ENCODE peak calls at places on chromosomes 3 and 15, in five cellular contexts. U, P, R, O and Q are unnamed samples.

GRCh38 chr3:158847885-158848284 is 46.0 kb downstream of the MFSD1 start:
- DNase-seq in U (no peak), P (no peak), R (no peak), O (no peak), Q (no peak)

GRCh38 chr3:8964436-8965370 is 1.4 kb upstream of the RAD18 start:
- DNase-seq in U (no peak), P (no peak), R (peak; percentile 75), O (peak; percentile 75), Q (no peak)

GRCh38 chr3:117526485-117527079 is 817.0 kb downstream of the TUSC7 start:
- DNase-seq in U (peak; percentile 74), P (peak; percentile 71), R (peak; percentile 2), O (peak; percentile 30), Q (no peak)

GRCh38 chr3:28564211-28564610 is 215.6 kb upstream of the AZI2 start:
- DNase-seq in U (no peak), P (no peak), R (no peak), O (no peak), Q (no peak)

GRCh38 chr3:169354774-169355501 is 308.6 kb downstream of the MECOM start:
- DNase-seq in U (no peak), P (no peak), R (no peak), O (no peak), Q (no peak)

GRCh38 chr3:58391156-58391865 is 42.3 kb downstream of the PDHB start:
- DNase-seq in U (no peak), P (no peak), R (no peak), O (no peak), Q (no peak)

GRCh38 chr15:76840830-76841460 is 64.2 kb downstream of the SCAPER start:
- DNase-seq in U (no peak), P (no peak), R (peak; percentile 8), O (no peak), Q (no peak)

GRCh38 chr3:185680216-185680615 is 94.1 kb downstream of the SENP2 start:
- DNase-seq in U (no peak), P (no peak), R (no peak), O (no peak), Q (no peak)

GRCh38 chr3:156471431-156471830 is 83.5 kb downstream of the SSR3 start:
- DNase-seq in U (no peak), P (no peak), R (no peak), O (no peak), Q (no peak)

GRCh38 chr15:40289140-40289775 is 6.4 kb upstream of the ANKRD63 start:
- DNase-seq in U (no peak), P (no peak), R (no peak), O (peak; percentile 71), Q (no peak)

GRCh38 chr15:66619152-66619903 is 53.5 kb upstream of the LCTL start:
- DNase-seq in U (peak; percentile 89), P (peak; percentile 78), R (peak; percentile 49), O (peak; percentile 84), Q (peak; percentile 88)

GRCh38 chr3:173403376-173403775 is 5.8 kb downstream of the NLGN1 start:
- DNase-seq in U (no peak), P (no peak), R (no peak), O (no peak), Q (no peak)

GRCh38 chr3:97662264-97662663 is 102.3 kb upstream of the ARL6 start:
- DNase-seq in U (no peak), P (no peak), R (no peak), O (no peak), Q (no peak)

GRCh38 chr3:43286886-43287301 is 554 bp downstream of the SNRK start:
- DNase-seq in U (no peak), P (no peak), R (no peak), O (peak; percentile 34), Q (no peak)

GRCh38 chr3:190384241-190384863 is 3.6 kb upstream of the CLDN16 start:
- DNase-seq in U (peak; percentile 64), P (peak; percentile 10), R (peak; percentile 87), O (peak; percentile 46), Q (no peak)

GRCh38 chr3:78659386-78659987 is 1108.3 kb downstream of the ROBO1 start:
- DNase-seq in U (no peak), P (peak; percentile 71), R (peak; percentile 2), O (peak; percentile 17), Q (no peak)

GRCh38 chr15:81274255-81274654 is 49.7 kb downstream of the STARD5 start:
- DNase-seq in U (no peak), P (no peak), R (no peak), O (no peak), Q (no peak)

GRCh38 chr3:147030274-147030673 is 376.1 kb downstream of the ZIC4 start:
- DNase-seq in U (no peak), P (no peak), R (no peak), O (no peak), Q (no peak)

GRCh38 chr15:85871545-85871944 is 76.8 kb upstream of the KLHL25 start:
- DNase-seq in U (no peak), P (no peak), R (no peak), O (no peak), Q (no peak)

GRCh38 chr15:63504979-63505841 is 817 bp downstream of the USP3 start:
- DNase-seq in U (peak; percentile 85), P (no peak), R (no peak), O (peak; percentile 80), Q (peak; percentile 93)

GRCh38 chr15:35557544-35557943 is 11.6 kb upstream of the DPH6 start:
- DNase-seq in U (no peak), P (no peak), R (peak; percentile 80), O (no peak), Q (no peak)

GRCh38 chr3:71726106-71726505 is 904 bp upstream of the EIF4E3 start:
- DNase-seq in U (no peak), P (no peak), R (no peak), O (peak; percentile 26), Q (no peak)

GRCh38 chr3:117700573-117701360 is 991.2 kb downstream of the TUSC7 start:
- DNase-seq in U (no peak), P (no peak), R (no peak), O (no peak), Q (no peak)

GRCh38 chr3:46746711-46747110 is 29.0 kb upstream of the PRSS50 start:
- DNase-seq in U (no peak), P (no peak), R (no peak), O (no peak), Q (no peak)

GRCh38 chr3:153785901-153786300 is 335.3 kb upstream of the ARHGEF26 start:
- DNase-seq in U (no peak), P (no peak), R (no peak), O (no peak), Q (no peak)

GRCh38 chr3:42159706-42160472 is 68.7 kb downstream of the TRAK1 start:
- DNase-seq in U (peak; percentile 56), P (peak; percentile 13), R (peak; percentile 59), O (peak; percentile 87), Q (peak; percentile 77)

GRCh38 chr15:98728107-98728810 is 79.9 kb downstream of the IGF1R start:
- DNase-seq in U (no peak), P (no peak), R (no peak), O (no peak), Q (no peak)

GRCh38 chr15:84975871-84976351 is 5.7 kb upstream of the PDE8A start:
- DNase-seq in U (no peak), P (no peak), R (no peak), O (no peak), Q (no peak)

GRCh38 chr3:178966299-178967183 is 105.1 kb downstream of the ZMAT3 start:
- DNase-seq in U (peak; percentile 62), P (peak; percentile 18), R (peak; percentile 29), O (no peak), Q (no peak)

GRCh38 chr3:194305356-194306108 is 45.6 kb downstream of the CPN2 start:
- DNase-seq in U (no peak), P (no peak), R (no peak), O (no peak), Q (peak; percentile 69)

GRCh38 chr15:40407343-40407990 is 1.9 kb downstream of the IVD start:
- DNase-seq in U (no peak), P (no peak), R (no peak), O (no peak), Q (no peak)

GRCh38 chr3:193650585-193650984 is 57.6 kb downstream of the OPA1 start:
- DNase-seq in U (no peak), P (no peak), R (no peak), O (no peak), Q (no peak)

GRCh38 chr3:133023301-133023830 is 14.8 kb upstream of the TMEM108 start:
- DNase-seq in U (no peak), P (no peak), R (no peak), O (no peak), Q (no peak)

GRCh38 chr15:36678308-36678707 is 98.9 kb downstream of the CDIN1 start:
- DNase-seq in U (no peak), P (no peak), R (no peak), O (no peak), Q (no peak)

GRCh38 chr3:36653095-36653494 is 111.3 kb downstream of the DCLK3 start:
- DNase-seq in U (no peak), P (no peak), R (no peak), O (no peak), Q (no peak)

GRCh38 chr3:40782086-40782721 is 257.4 kb downstream of the ZNF621 start:
- DNase-seq in U (no peak), P (no peak), R (no peak), O (no peak), Q (no peak)
- TF ChIP-seq CTCF in U (peak; percentile 11), P (no peak), R (no peak), O (no peak), Q (no peak)

GRCh38 chr3:105958237-105959000 is 89.6 kb upstream of the CBLB start:
- DNase-seq in U (no peak), P (no peak), R (no peak), O (no peak), Q (no peak)
- H3K4me1 ChIP-seq in U (no peaks in the 10 kb centered on the region), P (no peaks in the 10 kb centered on the region), R (no peaks in the 10 kb centered on the region), O (no peaks in the 10 kb centered on the region), Q (peaks cover 3% of the 10 kb centered on the region)

DNA sequence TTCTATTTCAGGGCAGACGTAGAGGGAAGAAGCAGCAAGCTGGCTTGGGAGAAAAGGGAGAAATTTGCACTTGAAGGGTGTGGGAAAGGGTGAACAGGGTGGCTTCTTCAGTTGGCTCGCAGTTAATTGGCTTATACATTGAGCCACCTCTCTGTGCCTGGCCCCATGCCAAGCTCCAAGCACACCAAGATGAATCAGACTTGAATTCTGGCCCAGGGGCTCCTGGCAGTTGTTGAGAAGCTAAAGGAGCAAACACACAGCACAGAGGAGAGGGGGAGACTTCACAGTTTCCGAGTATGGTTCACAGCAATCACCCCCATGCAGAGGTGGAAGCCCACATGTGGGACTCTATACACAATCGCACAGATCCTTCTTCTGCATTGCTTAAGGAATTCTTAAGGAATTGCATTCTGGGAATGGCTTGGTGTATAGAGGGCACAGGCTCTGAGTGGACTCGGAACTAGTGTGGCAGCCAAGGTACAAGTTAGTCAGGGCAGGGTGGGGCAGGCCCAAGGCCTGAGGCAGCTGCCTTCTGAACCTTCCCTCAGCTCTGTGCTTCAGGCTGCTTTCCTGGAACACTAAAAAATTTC is 1.5 kb downstream of the ARL6IP5 start:
- DNase-seq in U (peak; percentile 96), P (peak; percentile 84), R (peak; percentile 72), O (peak; percentile 91), Q (peak; percentile 86)
- TF ChIP-seq POLR2A in U (no peak), P (no peak), R (no peak), O (peak; percentile 65), Q (no peak)

GRCh38 chr15:87649175-87649574 is 607.4 kb downstream of the NTRK3 start:
- DNase-seq in U (no peak), P (no peak), R (no peak), O (no peak), Q (no peak)

GRCh38 chr15:87656373-87656772 is 600.2 kb downstream of the NTRK3 start:
- DNase-seq in U (no peak), P (no peak), R (no peak), O (no peak), Q (no peak)

GRCh38 chr15:87648278-87648677 is 608.3 kb downstream of the NTRK3 start:
- DNase-seq in U (no peak), P (no peak), R (no peak), O (no peak), Q (no peak)

GRCh38 chr15:87653646-87654045 is 602.9 kb downstream of the NTRK3 start:
- DNase-seq in U (no peak), P (no peak), R (no peak), O (no peak), Q (no peak)
- TF ChIP-seq CTCF in U (no peak), P (no peak), R (no peak), O (no peak), Q (no peak)